ENCODE peak calls at places on chromosomes 13 and 19, in five cellular contexts. X is CD4-positive, CD25-positive, alpha-beta regulatory T cell; D is tibial artery; S is ovary; B is Peyer's patch. P is an unnamed sample.

GRCh38 chr13:44312898-44313551 is 60.6 kb upstream of the SERP2 start:
- DNase-seq in X (no peak), D (no peak), S (no peak), B (no peak), P (no peak)

GRCh38 chr13:45925151-45925550 is 73.6 kb upstream of the SIAH3 start:
- DNase-seq in X (no peak), D (no peak), S (no peak), B (no peak), P (no peak)

GRCh38 chr19:38070573-38070972 is 153.4 kb downstream of the DPF1 start:
- DNase-seq in X (no peak), D (no peak), S (no peak), B (no peak), P (no peak)

GRCh38 chr13:26961890-26962615 is 201.5 kb upstream of the GPR12 start:
- DNase-seq in X (no peak), D (no peak), S (no peak), B (peak; percentile 85), P (peak; percentile 83)

GRCh38 chr13:45943965-45944364 is 92.4 kb upstream of the SIAH3 start:
- DNase-seq in X (no peak), D (no peak), S (no peak), B (no peak), P (no peak)

GRCh38 chr19:42542791-42543190 is 14.5 kb upstream of the CEACAM1 start:
- DNase-seq in X (no peak), D (no peak), S (no peak), B (peak; percentile 19), P (no peak)

GRCh38 chr19:34222386-34222785 is 32.0 kb upstream of the GARRE1 start:
- DNase-seq in X (no peak), D (no peak), S (no peak), B (no peak), P (no peak)

GRCh38 chr19:4559569-4559968 is at the start of gene SEMA6B:
- DNase-seq in X (no peak), D (no peak), S (no peak), B (peak; percentile 59), P (peak; percentile 39)

GRCh38 chr19:5894704-5895349 is 8.8 kb downstream of the NDUFA11 start:
- DNase-seq in X (no peak), D (no peak), S (no peak), B (no peak), P (no peak)

GRCh38 chr19:6778386-6778785 is 5.9 kb downstream of the VAV1 start:
- DNase-seq in X (no peak), D (no peak), S (no peak), B (no peak), P (no peak)

GRCh38 chr13:70893832-70894231 is 785.6 kb upstream of the KLHL1 start:
- DNase-seq in X (no peak), D (no peak), S (no peak), B (no peak), P (no peak)

GRCh38 chr13:94173312-94173854 is 306.1 kb downstream of the DCT start:
- DNase-seq in X (no peak), D (no peak), S (no peak), B (no peak), P (no peak)

GRCh38 chr13:59734393-59734792 is 429.3 kb downstream of the DIAPH3 start:
- DNase-seq in X (no peak), D (no peak), S (no peak), B (no peak), P (no peak)

GRCh38 chr13:68261105-68261504 is 1031.0 kb upstream of the PCDH9 start:
- DNase-seq in X (no peak), D (no peak), S (no peak), B (no peak), P (no peak)

GRCh38 chr13:112324121-112324520 is 52.0 kb upstream of the SPACA7 start:
- DNase-seq in X (no peak), D (no peak), S (no peak), B (no peak), P (no peak)

GRCh38 chr19:48121909-48122371 is 11.3 kb upstream of the PLA2G4C start:
- DNase-seq in X (no peak), D (no peak), S (no peak), B (no peak), P (no peak)

GRCh38 chr13:98965325-98965724 is 12.5 kb downstream of the DOCK9 start:
- DNase-seq in X (no peak), D (no peak), S (no peak), B (no peak), P (no peak)

GRCh38 chr13:30128591-30128990 is 178.8 kb downstream of the KATNAL1 start:
- DNase-seq in X (no peak), D (peak; percentile 10), S (no peak), B (no peak), P (no peak)

GRCh38 chr19:29676586-29676985 is 11.3 kb downstream of the PLEKHF1 start:
- DNase-seq in X (no peak), D (peak; percentile 63), S (peak; percentile 11), B (peak; percentile 39), P (no peak)

GRCh38 chr13:54433511-54434206 is 1405.0 kb downstream of the OLFM4 start:
- DNase-seq in X (no peak), D (no peak), S (no peak), B (peak; percentile 47), P (peak; percentile 52)

GRCh38 chr13:75675421-75675820 is 39.3 kb downstream of the LMO7 start:
- DNase-seq in X (no peak), D (no peak), S (no peak), B (no peak), P (no peak)

GRCh38 chr19:32519023-32519422 is 62.0 kb upstream of the PDCD5 start:
- DNase-seq in X (peak; percentile 14), D (no peak), S (no peak), B (no peak), P (no peak)

GRCh38 chr19:31515931-31516330 is 166.7 kb upstream of the TSHZ3 start:
- DNase-seq in X (no peak), D (no peak), S (no peak), B (no peak), P (no peak)

GRCh38 chr19:48513289-48514122 is 1.9 kb upstream of the LMTK3 start:
- DNase-seq in X (peak; percentile 76), D (no peak), S (peak; percentile 47), B (peak; percentile 90), P (peak; percentile 79)

GRCh38 chr19:50203281-50204080 is at the start of gene MYH14:
- DNase-seq in X (no peak), D (no peak), S (peak; percentile 58), B (peak; percentile 90), P (peak; percentile 96)

GRCh38 chr19:11452814-11453335 is 17.4 kb downstream of the PRKCSH start:
- DNase-seq in X (no peak), D (no peak), S (no peak), B (no peak), P (no peak)

GRCh38 chr13:32427852-32428580 is at the start of gene N4BP2L1:
- DNase-seq in X (peak; percentile 76), D (peak; percentile 92), S (peak; percentile 88), B (peak; percentile 94), P (peak; percentile 88)

GRCh38 chr13:80141114-80141849 is 199.6 kb downstream of the SPRY2 start:
- DNase-seq in X (no peak), D (peak; percentile 73), S (peak; percentile 51), B (no peak), P (no peak)

GRCh38 chr13:52061587-52061986 is 37.1 kb downstream of the UTP14C start:
- DNase-seq in X (no peak), D (no peak), S (no peak), B (no peak), P (no peak)

GRCh38 chr19:4007836-4008539 is 452 bp downstream of the PIAS4 start:
- DNase-seq in X (no peak), D (no peak), S (peak; percentile 61), B (no peak), P (peak; percentile 41)

GRCh38 chr19:52963229-52963760 is 614 bp upstream of the ZNF816 start:
- DNase-seq in X (no peak), D (peak; percentile 66), S (peak; percentile 38), B (peak; percentile 49), P (peak; percentile 33)

GRCh38 chr19:29923653-29924052 is 18.4 kb upstream of the URI1 start:
- DNase-seq in X (no peak), D (no peak), S (no peak), B (no peak), P (no peak)

GRCh38 chr19:47190167-47190727 is 40.8 kb downstream of the BBC3 start:
- DNase-seq in X (peak; percentile 68), D (peak; percentile 93), S (peak; percentile 63), B (peak; percentile 63), P (peak; percentile 70)

GRCh38 chr19:53876651-53877224 is 5.3 kb upstream of the PRKCG start:
- DNase-seq in X (no peak), D (no peak), S (no peak), B (no peak), P (no peak)

GRCh38 chr13:73329355-73329754 is 270.6 kb downstream of the KLF5 start:
- DNase-seq in X (no peak), D (no peak), S (no peak), B (no peak), P (no peak)

GRCh38 chr13:108993346-108993745 is 363.9 kb downstream of the MYO16 start:
- DNase-seq in X (no peak), D (no peak), S (no peak), B (no peak), P (no peak)

GRCh38 chr19:29277107-29277506 is 64.2 kb upstream of the UQCRFS1 start:
- DNase-seq in X (peak; percentile 68), D (no peak), S (no peak), B (peak; percentile 59), P (peak; percentile 19)

GRCh38 chr19:39533791-39534190 is 1.1 kb upstream of the EID2B start:
- DNase-seq in X (no peak), D (no peak), S (no peak), B (peak; percentile 9), P (no peak)
- H3K4me3 ChIP-seq in X (no peak overlapping the region), D (no peak overlapping the region), S (no peak overlapping the region), B (no peak overlapping the region), P (no peak overlapping the region)

DNA sequence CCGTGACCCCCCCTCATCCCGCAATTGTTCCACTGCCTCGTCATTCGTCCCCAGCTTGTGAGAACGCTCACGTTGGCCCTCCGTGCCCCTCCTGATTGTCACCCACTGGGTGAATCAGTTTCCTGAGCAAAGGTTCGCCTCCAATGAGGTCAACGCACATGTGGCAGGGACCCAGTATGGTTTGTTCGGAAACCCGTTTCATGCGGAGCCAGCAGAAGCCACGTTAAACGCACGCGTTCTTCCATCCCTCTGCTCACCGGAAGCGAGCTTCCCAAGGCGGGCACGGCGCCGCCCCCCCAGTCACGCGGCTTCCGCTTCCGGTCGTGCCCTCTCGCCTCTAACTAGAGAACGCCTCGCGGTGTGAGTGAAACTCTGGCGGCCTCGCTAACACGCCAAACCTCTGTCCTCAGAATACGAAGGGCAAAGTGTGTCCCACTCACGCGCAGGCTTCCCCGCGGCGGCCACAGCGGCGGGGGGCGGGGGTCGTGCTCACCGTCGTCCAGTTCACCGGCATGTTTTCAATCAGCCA is 18.0 kb upstream of the CFAP97D2 start:
- DNase-seq in X (no peak), D (no peak), S (no peak), B (no peak), P (no peak)
- H3K4me1 ChIP-seq in X (peaks cover 59% of the 10 kb centered on the region), D (no peaks in the 10 kb centered on the region), S (peaks cover 8% of the 10 kb centered on the region), B (peaks cover 11% of the 10 kb centered on the region), P (peaks cover 14% of the 10 kb centered on the region)

GRCh38 chr19:18649371-18650047 is 12.7 kb downstream of the KLHL26 start:
- DNase-seq in X (no peak), D (peak; percentile 92), S (peak; percentile 72), B (peak; percentile 69), P (peak; percentile 53)
- H3K4me3 ChIP-seq in X (no peak overlapping the region), D (peak overlapping the region; percentile 39), S (peak overlapping the region; percentile 0), B (peak overlapping the region; percentile 2), P (no peak overlapping the region)

GRCh38 chr19:45137179-45137761 is 23.5 kb downstream of the NKPD1 start:
- DNase-seq in X (no peak), D (no peak), S (no peak), B (no peak), P (no peak)
- H3K4me1 ChIP-seq in X (no peaks in the 10 kb centered on the region), D (no peaks in the 10 kb centered on the region), S (no peaks in the 10 kb centered on the region), B (no peaks in the 10 kb centered on the region), P (no peaks in the 10 kb centered on the region)

GRCh38 chr13:110340812-110341444 is 33.8 kb downstream of the COL4A2 start:
- DNase-seq in X (peak; percentile 42), D (peak; percentile 97), S (peak; percentile 72), B (peak; percentile 81), P (peak; percentile 65)
- H3K4me3 ChIP-seq in X (peak overlapping the region; percentile 13), D (peak overlapping the region; percentile 25), S (peak overlapping the region; percentile 10), B (peak overlapping the region; percentile 2), P (no peak overlapping the region)